ENCODE peak calls at places on chromosomes 2 and 18, in six cellular contexts. S is vagina, Q is H1, N is HFFc6, I is breast epithelium, D is nephron progenitor cell. H is an unnamed sample.

GRCh38 chr2:46562451-46562841 is 83.1 kb downstream of the TMEM247 start:
- DNase-seq in S (no peak), Q (no peak), N (no peak), I (no peak), D (no peak), H (no peak)

GRCh38 chr2:25592766-25593292 is 80.5 kb downstream of the DTNB start:
- DNase-seq in S (no peak), Q (no peak), N (no peak), I (no peak), D (no peak), H (no peak)

GRCh38 chr2:76193098-76193497 is 482.4 kb upstream of the GCFC2 start:
- DNase-seq in S (no peak), Q (no peak), N (no peak), I (no peak), D (no peak), H (no peak)

GRCh38 chr2:10016802-10017258 is 26.5 kb upstream of the KLF11 start:
- DNase-seq in S (no peak), Q (no peak), N (no peak), I (no peak), D (no peak), H (no peak)

GRCh38 chr18:43587538-43588153 is 310.4 kb upstream of the SYT4 start:
- DNase-seq in S (no peak), Q (no peak), N (peak; percentile 44), I (no peak), D (no peak), H (no peak)

GRCh38 chr2:240972636-240973521 is 25.5 kb upstream of the SNED1 start:
- DNase-seq in S (no peak), Q (no peak), N (peak; percentile 53), I (peak; percentile 85), D (no peak), H (no peak)

GRCh38 chr2:113068706-113069485 is 1.1 kb downstream of the IL1F10 start:
- DNase-seq in S (peak; percentile 13), Q (no peak), N (no peak), I (no peak), D (no peak), H (no peak)

GRCh38 chr2:14634885-14635871 is 2.7 kb downstream of the LRATD1 start:
- DNase-seq in S (no peak), Q (no peak), N (peak; percentile 1), I (peak; percentile 79), D (peak; percentile 80), H (no peak)

GRCh38 chr2:69214898-69215297 is 172.1 kb downstream of the GFPT1 start:
- DNase-seq in S (no peak), Q (no peak), N (peak; percentile 43), I (no peak), D (no peak), H (no peak)

GRCh38 chr2:167785606-167786005 is 461.8 kb downstream of the STK39 start:
- DNase-seq in S (no peak), Q (no peak), N (no peak), I (no peak), D (no peak), H (no peak)

GRCh38 chr2:216601632-216602409 is 31.4 kb upstream of the IGFBP2 start:
- DNase-seq in S (no peak), Q (no peak), N (no peak), I (no peak), D (no peak), H (no peak)

GRCh38 chr2:147588191-147588590 is 256.6 kb upstream of the ACVR2A start:
- DNase-seq in S (no peak), Q (no peak), N (no peak), I (no peak), D (no peak), H (no peak)

GRCh38 chr2:205706769-205707375 is 24.6 kb downstream of the NRP2 start:
- DNase-seq in S (no peak), Q (no peak), N (peak; percentile 84), I (no peak), D (no peak), H (no peak)

GRCh38 chr2:5854797-5855196 is 162.6 kb downstream of the SOX11 start:
- DNase-seq in S (no peak), Q (no peak), N (no peak), I (no peak), D (no peak), H (no peak)

GRCh38 chr2:70646429-70646828 is 92.8 kb upstream of the TGFA start:
- DNase-seq in S (no peak), Q (no peak), N (no peak), I (no peak), D (no peak), H (no peak)

GRCh38 chr2:70643715-70644114 is 90.1 kb upstream of the TGFA start:
- DNase-seq in S (no peak), Q (no peak), N (no peak), I (no peak), D (peak; percentile 22), H (no peak)

GRCh38 chr2:70647873-70648481 is 94.4 kb upstream of the TGFA start:
- DNase-seq in S (no peak), Q (peak; percentile 73), N (peak; percentile 54), I (peak; percentile 46), D (peak; percentile 86), H (peak; percentile 60)

GRCh38 chr2:70641263-70641784 is 87.7 kb upstream of the TGFA start:
- DNase-seq in S (no peak), Q (no peak), N (no peak), I (no peak), D (no peak), H (no peak)

DNA sequence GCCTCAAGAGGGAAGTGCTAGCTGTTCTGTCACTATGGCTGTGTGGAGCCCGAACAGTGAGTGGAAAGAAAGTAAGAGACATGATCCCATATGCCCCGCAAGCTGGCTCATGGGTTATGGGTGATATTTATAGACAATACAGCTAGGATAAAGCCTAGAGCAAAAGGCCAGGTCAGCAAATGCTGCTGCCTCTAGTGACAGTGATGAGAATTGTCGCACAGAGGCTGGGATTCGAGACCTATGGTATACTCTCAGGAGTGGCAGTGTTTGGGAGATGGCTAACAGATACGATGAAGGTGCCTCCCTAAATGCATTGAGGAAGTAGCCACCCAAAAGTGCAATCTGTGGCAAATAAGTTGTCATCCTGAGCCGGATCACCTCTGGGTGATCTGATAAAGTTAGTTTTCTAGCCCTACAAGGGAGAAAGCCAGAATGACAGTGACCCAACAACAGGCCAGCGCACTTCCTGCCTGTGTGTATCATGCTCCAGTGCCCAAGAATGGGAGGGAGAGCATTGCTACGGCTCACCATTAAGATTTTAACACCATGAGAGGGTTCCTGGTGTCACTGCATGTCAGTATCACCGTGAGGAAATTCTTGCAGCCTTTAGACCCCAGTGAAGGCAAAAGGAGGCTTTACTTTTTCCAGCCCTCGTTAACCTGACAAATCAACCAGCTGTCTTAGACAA is 92.3 kb upstream of the TGFA start:
- DNase-seq in S (no peak), Q (no peak), N (no peak), I (no peak), D (peak; percentile 16), H (no peak)
- TF ChIP-seq CTCF in S (no peak), Q (peak; percentile 5), N (peak; percentile 48), I (no peak), D (peak; percentile 22), H (no peak)

DNA sequence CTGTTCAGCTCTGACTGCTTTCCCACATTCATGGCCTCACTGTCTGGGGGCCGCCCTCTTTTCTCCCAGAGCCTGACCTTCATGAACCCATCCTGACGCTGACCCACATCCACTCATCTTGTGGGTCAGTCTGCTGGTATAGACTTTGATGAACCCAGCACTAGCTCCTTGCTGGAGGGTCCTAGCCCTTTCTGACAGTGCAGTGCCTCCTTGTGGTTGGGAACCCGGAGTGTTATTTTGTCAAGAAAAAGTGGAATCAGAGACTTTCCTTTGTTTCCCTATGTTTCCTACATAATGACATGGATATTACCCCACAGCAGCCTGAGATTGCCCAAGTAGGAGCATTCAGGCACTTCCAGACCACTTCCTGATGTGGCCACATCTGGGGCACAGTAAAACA is 19.3 kb upstream of the OSR1 start:
- DNase-seq in S (no peak), Q (no peak), N (no peak), I (no peak), D (no peak), H (no peak)
- TF ChIP-seq CTCF in S (no peak), Q (no peak), N (peak; percentile 50), I (no peak), D (no peak), H (no peak)

GRCh38 chr2:82230406-82230805 is 1925.9 kb upstream of the LRRTM1 start:
- DNase-seq in S (no peak), Q (no peak), N (no peak), I (no peak), D (no peak), H (no peak)

DNA sequence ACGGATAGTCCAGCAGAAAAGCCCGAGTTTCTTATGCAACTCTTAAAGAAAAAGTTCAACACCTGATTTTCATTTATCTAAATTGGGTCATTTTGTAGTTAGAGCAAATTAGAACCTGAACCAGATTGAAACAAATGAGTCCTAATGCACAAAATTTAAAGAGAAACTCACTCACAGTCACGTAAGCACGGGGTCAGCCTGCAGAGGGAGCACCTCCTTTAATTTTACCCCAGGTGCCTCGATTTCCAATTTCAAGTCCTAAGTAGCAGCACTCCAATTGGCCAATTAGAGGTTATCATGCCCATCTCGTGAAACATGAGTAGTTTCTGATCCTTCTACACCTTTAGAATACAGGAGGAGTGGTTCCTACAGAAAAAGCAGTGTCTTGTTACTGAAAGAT is 1929.7 kb upstream of the LRRTM1 start:
- DNase-seq in S (no peak), Q (no peak), N (no peak), I (no peak), D (no peak), H (no peak)
- TF ChIP-seq CTCF in S (no peak), Q (peak; percentile 26), N (no peak), I (no peak), D (no peak), H (no peak)

DNA sequence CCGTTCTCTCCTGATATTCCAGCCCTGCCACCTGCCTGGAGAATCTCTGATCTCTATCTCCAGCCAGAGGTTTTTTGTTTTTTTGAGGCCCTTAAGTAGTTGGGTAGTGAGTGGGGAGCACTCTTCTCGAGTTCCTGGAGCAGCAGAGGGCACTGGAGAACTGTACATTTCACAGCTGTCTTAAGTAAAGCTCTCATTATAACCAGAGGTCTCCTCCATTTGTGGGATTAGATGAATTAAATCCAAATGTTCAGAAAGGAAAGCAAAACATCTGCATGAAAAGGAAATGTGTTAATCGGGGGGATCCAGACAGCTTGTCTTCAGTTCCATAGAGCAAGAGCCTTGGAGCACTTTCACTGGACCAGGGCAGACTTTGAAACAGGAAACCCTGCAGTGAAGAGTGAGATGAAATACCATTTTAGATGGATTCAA is 32.8 kb downstream of the AOX1 start:
- DNase-seq in S (no peak), Q (no peak), N (no peak), I (no peak), D (no peak), H (no peak)
- TF ChIP-seq CTCF in S (no peak), Q (no peak), N (peak; percentile 36), I (no peak), D (no peak), H (no peak)

GRCh38 chr2:174609261-174609660 is 11.7 kb upstream of the WIPF1 start:
- DNase-seq in S (no peak), Q (no peak), N (no peak), I (no peak), D (no peak), H (no peak)
- TF ChIP-seq CTCF in S (no peak), Q (no peak), N (no peak), I (no peak), D (no peak), H (no peak)